ENCODE peak calls at places on chromosomes 5 and 9, in six cellular contexts. W is AG09309, Q is A673, L is cardiac muscle cell, H is GM12865, A is epithelial cell of proximal tubule. X is an unnamed sample.

GRCh38 chr9:95793924-95794828 is 81.3 kb upstream of the ERCC6L2 start:
- DNase-seq in W (peak), Q (peak), L (no peak), H (no peak), A (peak), X (peak)

GRCh38 chr5:143600396-143601075 is 197.1 kb upstream of the NR3C1 start:
- DNase-seq in W (no peak), Q (no peak), L (no peak), H (no peak), A (no peak), X (no peak)

GRCh38 chr9:87816041-87816440 is 66.6 kb upstream of the SPATA31E1 start:
- DNase-seq in W (no peak), Q (peak), L (peak), H (no peak), A (no peak), X (no peak)

GRCh38 chr5:144219869-144220268 is 49.2 kb downstream of the KCTD16 start:
- DNase-seq in W (no peak), Q (no peak), L (no peak), H (no peak), A (no peak), X (no peak)

GRCh38 chr5:146447734-146448380 is 724 bp downstream of the TCERG1 start:
- DNase-seq in W (peak), Q (peak), L (no peak), H (peak), A (no peak), X (no peak)

GRCh38 chr5:10854526-10855277 is 93.7 kb upstream of the DAP start:
- DNase-seq in W (no peak), Q (no peak), L (no peak), H (no peak), A (peak), X (no peak)

GRCh38 chr5:102539598-102539997 is 40.8 kb upstream of the SLCO6A1 start:
- DNase-seq in W (no peak), Q (peak), L (no peak), H (no peak), A (no peak), X (no peak)

GRCh38 chr9:86604741-86605140 is 250.5 kb upstream of the TUT7 start:
- DNase-seq in W (peak), Q (peak), L (no peak), H (no peak), A (no peak), X (no peak)

GRCh38 chr5:147037517-147038205 is 159.1 kb upstream of the PPP2R2B start:
- DNase-seq in W (peak), Q (peak), L (no peak), H (peak), A (peak), X (peak)

GRCh38 chr9:13569706-13570423 is 290.4 kb upstream of the MPDZ start:
- DNase-seq in W (no peak), Q (no peak), L (no peak), H (no peak), A (no peak), X (no peak)

GRCh38 chr5:177315411-177315810 is 3.7 kb upstream of the MXD3 start:
- DNase-seq in W (no peak), Q (no peak), L (no peak), H (no peak), A (no peak), X (no peak)

GRCh38 chr5:97231025-97231636 is 48.1 kb upstream of the RIOK2 start:
- DNase-seq in W (peak), Q (peak), L (peak), H (peak), A (peak), X (peak)

GRCh38 chr5:57986746-57987145 is 473.1 kb downstream of the PLK2 start:
- DNase-seq in W (peak), Q (peak), L (no peak), H (no peak), A (peak), X (peak)

GRCh38 chr9:101458955-101459631 is 23.5 kb upstream of the ALDOB start:
- DNase-seq in W (peak), Q (peak), L (peak), H (peak), A (peak), X (peak)

GRCh38 chr5:172322028-172322965 is 38.7 kb upstream of the UBTD2 start:
- DNase-seq in W (no peak), Q (no peak), L (no peak), H (peak), A (no peak), X (no peak)

GRCh38 chr5:158484246-158484645 is 615.5 kb downstream of the EBF1 start:
- DNase-seq in W (peak), Q (no peak), L (no peak), H (no peak), A (no peak), X (no peak)

GRCh38 chr5:153402550-153402949 is 87.9 kb upstream of the GRIA1 start:
- DNase-seq in W (peak), Q (peak), L (no peak), H (no peak), A (no peak), X (peak)

GRCh38 chr9:36341936-36342577 is 58.0 kb downstream of the RNF38 start:
- DNase-seq in W (no peak), Q (no peak), L (no peak), H (peak), A (no peak), X (no peak)

GRCh38 chr5:107968465-107968864 is 297.7 kb upstream of the EFNA5 start:
- DNase-seq in W (peak), Q (no peak), L (no peak), H (no peak), A (no peak), X (no peak)

GRCh38 chr5:107809201-107810034 is 138.7 kb upstream of the EFNA5 start:
- DNase-seq in W (no peak), Q (no peak), L (no peak), H (no peak), A (no peak), X (no peak)

GRCh38 chr9:128694344-128694743 is 5.3 kb downstream of the SET start:
- DNase-seq in W (no peak), Q (no peak), L (no peak), H (no peak), A (no peak), X (no peak)

GRCh38 chr5:120550358-120550757 is 86.3 kb downstream of the PRR16 start:
- DNase-seq in W (no peak), Q (no peak), L (no peak), H (no peak), A (no peak), X (no peak)
- H3K4me3 ChIP-seq in W (no peak), Q (no peak), L (no peak), H (no peak), A (no peak), X (no peak)

GRCh38 chr5:128506643-128507042 is 31.4 kb downstream of the FBN2 start:
- DNase-seq in W (no peak), Q (no peak), L (no peak), H (no peak), A (no peak), X (no peak)
- TF ChIP-seq CTCF in W (no peak), Q (no peak), L (no peak), H (no peak), A (no peak), X (no peak)

GRCh38 chr5:176133877-176134276 is 104.3 kb upstream of the SIMC1 start:
- DNase-seq in W (no peak), Q (no peak), L (no peak), H (no peak), A (no peak), X (no peak)
- H3K4me3 ChIP-seq in W (no peak), Q (no peak), L (no peak), H (no peak), A (no peak), X (no peak)

GRCh38 chr5:129398279-129398678 is 61.8 kb upstream of the ADAMTS19 start:
- DNase-seq in W (no peak), Q (no peak), L (no peak), H (no peak), A (no peak), X (no peak)

GRCh38 chr5:129395247-129395646 is 64.9 kb upstream of the ADAMTS19 start:
- DNase-seq in W (no peak), Q (no peak), L (no peak), H (no peak), A (no peak), X (no peak)

GRCh38 chr5:129405222-129405621 is 54.9 kb upstream of the ADAMTS19 start:
- DNase-seq in W (no peak), Q (no peak), L (no peak), H (no peak), A (no peak), X (no peak)

GRCh38 chr5:129399069-129399468 is 61.0 kb upstream of the ADAMTS19 start:
- DNase-seq in W (no peak), Q (no peak), L (no peak), H (no peak), A (no peak), X (no peak)

DNA sequence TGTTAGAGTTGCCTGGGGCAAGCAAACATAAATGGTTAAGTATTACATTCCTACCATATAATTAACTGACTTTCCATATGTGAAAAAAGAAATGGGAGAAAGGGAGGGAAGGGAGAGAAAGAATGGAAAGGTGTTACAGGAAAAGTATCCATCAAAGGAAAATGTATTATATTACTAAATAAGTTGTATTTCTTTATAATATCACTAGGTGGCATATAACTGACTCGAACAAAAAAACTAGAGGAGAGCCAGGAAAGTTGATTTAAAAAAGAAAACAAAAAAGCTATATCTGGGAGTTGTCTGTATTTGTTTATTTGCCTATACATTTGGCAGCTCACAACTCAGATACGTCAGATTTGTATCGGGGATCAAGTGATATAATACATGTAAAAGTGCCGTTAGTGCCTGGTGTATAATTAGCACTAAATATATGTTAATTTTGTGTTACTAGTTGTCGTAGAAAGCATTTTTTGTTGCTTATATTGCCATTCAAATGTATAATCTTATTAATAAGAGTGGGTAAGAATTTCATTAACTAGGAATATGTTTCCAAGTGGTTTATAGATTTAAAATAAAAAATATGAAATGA is 59.6 kb upstream of the ADAMTS19 start:
- DNase-seq in W (no peak), Q (no peak), L (no peak), H (no peak), A (no peak), X (no peak)
- TF ChIP-seq CTCF in W (peak), Q (peak), L (peak), H (no peak), A (peak), X (peak)

GRCh38 chr5:124056326-124057160 is 544.6 kb downstream of the CSNK1G3 start:
- DNase-seq in W (no peak), Q (no peak), L (peak), H (peak), A (no peak), X (no peak)
- H3K4me3 ChIP-seq in W (no peak), Q (no peak), L (no peak), H (no peak), A (no peak), X (no peak)

GRCh38 chr9:134875376-134875775 is 5.2 kb upstream of the FCN2 start:
- DNase-seq in W (no peak), Q (no peak), L (no peak), H (no peak), A (no peak), X (no peak)
- TF ChIP-seq CTCF in W (no peak), Q (no peak), L (no peak), H (no peak), A (no peak), X (no peak)

GRCh38 chr5:132237141-132237540 is 9.5 kb upstream of the P4HA2 start:
- DNase-seq in W (no peak), Q (no peak), L (no peak), H (no peak), A (no peak), X (no peak)
- H3K4me3 ChIP-seq in W (no peak), Q (no peak), L (no peak), H (no peak), A (no peak), X (no peak)

DNA sequence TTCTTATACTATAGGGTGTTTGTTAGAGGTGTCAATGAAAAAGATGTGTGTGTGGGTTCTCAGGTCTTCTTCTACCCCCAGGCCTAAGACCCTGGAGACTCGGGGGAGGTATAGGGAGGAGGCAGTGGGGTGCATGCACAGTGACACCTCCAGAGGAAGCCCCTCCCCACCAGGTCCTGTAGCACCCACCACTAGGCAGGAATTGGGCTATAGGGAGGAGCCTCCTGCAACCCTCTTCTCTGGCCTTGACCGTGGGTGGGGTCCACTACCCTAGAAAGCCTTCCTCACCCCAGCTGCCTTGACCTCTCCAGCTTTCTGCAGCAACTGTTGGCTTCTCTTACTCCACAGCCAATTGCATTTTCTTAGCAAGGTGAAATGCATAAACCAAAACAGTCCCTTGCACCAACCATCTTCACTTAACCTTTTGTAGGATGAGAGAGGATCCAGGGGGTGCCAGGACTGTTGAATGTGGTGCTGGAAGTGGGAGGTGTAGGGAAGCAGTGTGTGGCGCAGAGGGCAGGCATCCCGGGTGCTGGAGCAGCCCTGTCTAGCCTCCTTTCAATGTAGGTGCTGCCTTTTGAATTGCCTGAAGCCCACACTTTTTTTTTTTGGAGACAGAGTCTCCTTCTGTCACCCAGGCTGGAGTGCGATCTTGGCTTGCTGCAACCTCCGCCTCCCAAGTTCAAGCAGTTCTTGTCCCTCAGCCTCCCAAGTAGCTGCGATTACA is 128.5 kb downstream of the RGS3 start:
- DNase-seq in W (no peak), Q (no peak), L (no peak), H (no peak), A (no peak), X (no peak)
- TF ChIP-seq CTCF in W (no peak), Q (no peak), L (no peak), H (no peak), A (no peak), X (no peak)

DNA sequence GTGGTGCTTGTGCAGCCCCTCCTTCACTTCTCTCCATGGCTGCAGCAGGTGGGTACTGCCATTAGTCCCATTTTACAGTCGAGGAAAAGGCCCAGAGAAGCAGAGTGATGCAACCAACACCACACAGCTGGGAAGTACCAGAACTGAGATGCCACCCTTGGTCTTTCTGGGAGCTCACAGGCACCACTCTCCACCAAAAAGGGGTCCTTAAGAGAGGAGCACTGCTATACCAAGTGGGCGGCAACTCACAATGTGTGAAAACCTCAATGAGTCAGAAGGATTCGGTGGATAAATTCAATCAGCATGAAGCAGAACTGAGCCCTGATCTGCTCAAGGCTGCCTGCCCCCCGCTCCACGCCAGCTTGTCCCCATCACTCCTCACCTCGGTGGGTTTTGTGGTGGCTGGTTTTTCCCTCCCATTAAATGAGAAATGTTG is 213.7 kb downstream of the FSTL4 start:
- DNase-seq in W (no peak), Q (no peak), L (no peak), H (peak), A (no peak), X (no peak)
- H3K4me3 ChIP-seq in W (no peak), Q (no peak), L (no peak), H (no peak), A (no peak), X (no peak)